ENCODE peak calls at places on chromosomes 4 and X, in ten cellular contexts. Z, V, D, M, O, K, G, I, C and F are unnamed samples.

GRCh38 chr4:142846105-142846728 is at the start of gene INPP4B:
- DNase-seq in Z (peak), V (peak), D (peak), M (peak), O (peak), K (peak), G (peak), I (peak), C (no peak), F (no peak)

GRCh38 chrX:153878969-153879653 is 6.9 kb downstream of the L1CAM start:
- DNase-seq in Z (peak), V (no peak), D (no peak), M (no peak), O (no peak), K (no peak), G (no peak), I (no peak), C (no peak), F (no peak)

GRCh38 chr4:18611008-18611407 is 589.5 kb upstream of the LCORL start:
- DNase-seq in Z (no peak), V (no peak), D (no peak), M (no peak), O (no peak), K (no peak), G (no peak), I (no peak), C (no peak), F (no peak)

GRCh38 chr4:158496030-158496741 is 25.5 kb upstream of the RXFP1 start:
- DNase-seq in Z (peak), V (no peak), D (peak), M (no peak), O (no peak), K (peak), G (peak), I (peak), C (no peak), F (no peak)

GRCh38 chr4:153401501-153401900 is 57.0 kb downstream of the MND1 start:
- DNase-seq in Z (no peak), V (no peak), D (no peak), M (no peak), O (no peak), K (no peak), G (no peak), I (no peak), C (no peak), F (no peak)

GRCh38 chr4:6055436-6055835 is 37.2 kb upstream of the C4orf50 start:
- DNase-seq in Z (no peak), V (no peak), D (no peak), M (no peak), O (no peak), K (no peak), G (no peak), I (no peak), C (no peak), F (no peak)

GRCh38 chr4:145881991-145882390 is 56.6 kb downstream of the ZNF827 start:
- DNase-seq in Z (no peak), V (no peak), D (no peak), M (no peak), O (no peak), K (no peak), G (no peak), I (no peak), C (no peak), F (no peak)

GRCh38 chr4:139557506-139558110 is 1.6 kb upstream of the SETD7 start:
- DNase-seq in Z (peak), V (no peak), D (no peak), M (no peak), O (no peak), K (no peak), G (no peak), I (no peak), C (no peak), F (no peak)

GRCh38 chr4:169099775-169100180 is 89.7 kb upstream of the CBR4 start:
- DNase-seq in Z (no peak), V (no peak), D (no peak), M (no peak), O (peak), K (no peak), G (peak), I (no peak), C (no peak), F (no peak)

GRCh38 chr4:87803421-87803820 is 4.1 kb downstream of the IBSP start:
- DNase-seq in Z (no peak), V (no peak), D (no peak), M (no peak), O (no peak), K (no peak), G (no peak), I (no peak), C (no peak), F (no peak)

GRCh38 chrX:111634823-111635410 is 46.1 kb upstream of the ALG13 start:
- DNase-seq in Z (no peak), V (no peak), D (no peak), M (no peak), O (no peak), K (no peak), G (no peak), I (no peak), C (no peak), F (no peak)

GRCh38 chr4:73844352-73844751 is 7.9 kb downstream of the CXCL6 start:
- DNase-seq in Z (no peak), V (no peak), D (no peak), M (no peak), O (peak), K (no peak), G (peak), I (no peak), C (no peak), F (no peak)

GRCh38 chrX:103674531-103675454 is 11.7 kb downstream of the MORF4L2 start:
- DNase-seq in Z (no peak), V (no peak), D (no peak), M (no peak), O (peak), K (no peak), G (no peak), I (no peak), C (no peak), F (no peak)